ENCODE peak calls at places on chromosome 9, in nine cellular contexts. M is stimulated activated CD4-positive, alpha-beta T cell treated with anti-CD3 and anti-CD28 coated beads, Interleukin-12 subunit alpha, Interleukin-12 subunit beta, amount 100 ng/mL, for 48 hours; N is suprapubic skin; C is HFFc6; Y is tibial artery; T is Jurkat, Clone E6-1; X is NCI-H2081; H is upper lobe of left lung; G is cerebellum. I is an unnamed sample.

GRCh38 chr9:22463205-22463604 is 16.6 kb downstream of the DMRTA1 start:
- DNase-seq in M (no peak), T (no peak), H (no peak), C (no peak), G (no peak), Y (no peak), X (no peak), N (no peak), I (no peak)

GRCh38 chr9:94985649-94986048 is 259.1 kb downstream of the AOPEP start:
- DNase-seq in Y (no peak), H (no peak), T (no peak), G (no peak), C (no peak), M (no peak), X (no peak), N (no peak), I (no peak)

GRCh38 chr9:16003785-16004184 is 450.9 kb downstream of the CCDC171 start:
- DNase-seq in G (no peak), T (no peak), X (peak; percentile 87), C (no peak), H (no peak), N (no peak), M (no peak), Y (no peak), I (no peak)

GRCh38 chr9:33165263-33166151 is 1.6 kb downstream of the B4GALT1 start:
- DNase-seq in G (no peak), M (no peak), Y (peak; percentile 83), X (no peak), T (no peak), N (no peak), C (peak; percentile 78), H (no peak), I (no peak)

GRCh38 chr9:128992995-128993394 is 35.1 kb downstream of the SH3GLB2 start:
- DNase-seq in X (no peak), Y (no peak), G (peak; percentile 76), T (peak; percentile 41), N (no peak), C (no peak), H (no peak), M (no peak), I (no peak)

GRCh38 chr9:34653610-34654072 is 1.7 kb downstream of the IL11RA start:
- DNase-seq in N (no peak), G (no peak), C (peak; percentile 43), T (no peak), M (no peak), H (no peak), X (no peak), Y (no peak), I (no peak)

GRCh38 chr9:137079401-137079787 is 2.1 kb downstream of the UAP1L1 start:
- DNase-seq in N (no peak), T (no peak), X (no peak), M (no peak), H (no peak), C (no peak), G (no peak), Y (no peak), I (no peak)

GRCh38 chr9:112174965-112175795 is at the start of gene SUSD1:
- DNase-seq in T (no peak), C (no peak), Y (no peak), H (peak; percentile 91), N (peak; percentile 85), M (no peak), G (peak; percentile 12), X (peak; percentile 34), I (no peak)

GRCh38 chr9:4973902-4974301 is 11.2 kb upstream of the JAK2 start:
- DNase-seq in Y (no peak), X (no peak), N (no peak), T (no peak), H (no peak), M (no peak), G (no peak), C (no peak), I (no peak)

GRCh38 chr9:114336157-114336556 is 6.5 kb downstream of the ORM2 start:
- DNase-seq in X (no peak), G (no peak), T (no peak), H (no peak), N (no peak), C (no peak), M (no peak), Y (no peak), I (no peak)

GRCh38 chr9:114371986-114372917 is 15.5 kb downstream of the AKNA start:
- DNase-seq in Y (no peak), X (no peak), T (peak; percentile 91), M (no peak), N (no peak), H (no peak), C (peak; percentile 65), G (no peak), I (no peak)

GRCh38 chr9:93673271-93673843 is 97.0 kb downstream of the PHF2 start:
- DNase-seq in X (no peak), M (no peak), C (peak; percentile 3), T (no peak), H (no peak), G (no peak), Y (peak; percentile 19), N (peak; percentile 62), I (no peak)

GRCh38 chr9:91033802-91034201 is 232.2 kb downstream of the SYK start:
- DNase-seq in Y (no peak), H (no peak), X (no peak), G (no peak), T (peak; percentile 71), N (no peak), C (no peak), M (peak; percentile 79), I (peak; percentile 72)

GRCh38 chr9:14344846-14345585 is 31.1 kb upstream of the NFIB start:
- DNase-seq in C (no peak), G (no peak), Y (no peak), N (no peak), H (no peak), X (no peak), M (no peak), T (no peak), I (no peak)

GRCh38 chr9:133704711-133705181 is 33.4 kb downstream of the SARDH start:
- DNase-seq in H (peak; percentile 53), N (no peak), Y (no peak), G (no peak), C (no peak), M (no peak), T (no peak), X (no peak), I (no peak)

GRCh38 chr9:92911496-92912475 is 33.9 kb upstream of the ZNF484 start:
- DNase-seq in X (peak; percentile 32), H (no peak), C (no peak), G (no peak), M (no peak), N (no peak), Y (peak; percentile 47), T (no peak), I (no peak)

GRCh38 chr9:134544388-134545212 is 97.0 kb upstream of the COL5A1 start:
- DNase-seq in X (no peak), H (no peak), G (no peak), C (peak; percentile 52), M (no peak), T (no peak), Y (no peak), N (no peak), I (no peak)

GRCh38 chr9:131722260-131722659 is 17.6 kb downstream of the RAPGEF1 start:
- DNase-seq in X (no peak), T (peak; percentile 48), H (no peak), C (no peak), G (peak; percentile 74), N (no peak), M (no peak), Y (no peak), I (no peak)